ENCODE peak calls at places on chromosomes 16 and 17, in nine cellular contexts. A is adrenal gland, G is heart left ventricle, Z is esophagus muscularis mucosa, Y is Peyer's patch, T is lung, X is heart right ventricle, O is tibial nerve, V is upper lobe of right lung. W is an unnamed sample.

GRCh38 chr16:9446471-9447194 is 355.2 kb downstream of the HAPSTR1 start:
- DNase-seq in Y (no peak), T (no peak), A (no peak), Z (peak; percentile 42), X (no peak), G (no peak), V (no peak), O (no peak), W (no peak)

GRCh38 chr17:68627956-68628355 is 26.8 kb upstream of the FAM20A start:
- DNase-seq in T (no peak), G (no peak), Z (no peak), X (no peak), O (no peak), Y (no peak), V (no peak), A (no peak), W (no peak)

GRCh38 chr17:81576621-81577277 is 24.6 kb upstream of the FAAP100 start:
- DNase-seq in V (no peak), T (no peak), Y (no peak), A (no peak), Z (no peak), X (no peak), O (no peak), G (no peak), W (no peak)

GRCh38 chr17:62187681-62188080 is 122.6 kb upstream of the MED13 start:
- DNase-seq in Y (no peak), G (no peak), T (no peak), A (no peak), X (no peak), Z (no peak), O (no peak), V (no peak), W (no peak)

GRCh38 chr16:48054881-48055601 is 100.8 kb downstream of the ABCC12 start:
- DNase-seq in X (peak; percentile 24), A (peak; percentile 62), V (no peak), T (peak; percentile 42), Z (no peak), G (peak; percentile 32), Y (no peak), O (no peak), W (peak; percentile 59)

GRCh38 chr17:76207268-76207667 is 33.0 kb downstream of the RNF157 start:
- DNase-seq in Y (no peak), A (no peak), G (no peak), V (no peak), T (no peak), X (no peak), Z (no peak), O (no peak), W (no peak)

GRCh38 chr16:80947708-80948615 is 58.7 kb downstream of the CMC2 start:
- DNase-seq in A (no peak), O (no peak), G (no peak), Y (no peak), V (no peak), Z (peak; percentile 19), T (no peak), X (no peak), W (no peak)

GRCh38 chr16:49723310-49723709 is 132.6 kb downstream of the ZNF423 start:
- DNase-seq in T (no peak), V (no peak), Y (no peak), X (no peak), O (no peak), G (no peak), A (no peak), Z (no peak), W (no peak)

GRCh38 chr17:53949473-53950090 is 126.9 kb downstream of the KIF2B start:
- DNase-seq in Y (no peak), V (no peak), A (no peak), T (no peak), Z (no peak), X (no peak), G (no peak), O (no peak), W (no peak)

GRCh38 chr17:57943645-57944044 is 11.6 kb downstream of the CUEDC1 start:
- DNase-seq in X (no peak), A (no peak), O (no peak), T (no peak), V (no peak), G (no peak), Y (no peak), Z (no peak), W (no peak)

GRCh38 chr16:2339521-2340484 is 725 bp downstream of the ABCA3 start:
- DNase-seq in O (no peak), A (peak; percentile 74), X (peak; percentile 58), V (peak; percentile 89), G (peak; percentile 40), Z (no peak), Y (peak; percentile 31), T (peak; percentile 76), W (peak; percentile 59)

GRCh38 chr17:68556551-68556950 is 44.3 kb downstream of the PRKAR1A start:
- DNase-seq in A (no peak), O (no peak), Y (no peak), T (no peak), X (no peak), G (no peak), Z (no peak), V (no peak), W (no peak)

GRCh38 chr17:5587431-5588032 is 3.2 kb upstream of the NLRP1 start:
- DNase-seq in A (peak; percentile 59), G (peak; percentile 36), O (no peak), Y (peak; percentile 34), V (no peak), Z (peak; percentile 86), X (no peak), T (peak; percentile 44), W (no peak)

GRCh38 chr17:17739388-17740066 is 58.3 kb downstream of the RAI1 start:
- DNase-seq in T (no peak), V (no peak), Y (no peak), G (no peak), Z (no peak), A (no peak), O (no peak), X (no peak), W (no peak)

DNA sequence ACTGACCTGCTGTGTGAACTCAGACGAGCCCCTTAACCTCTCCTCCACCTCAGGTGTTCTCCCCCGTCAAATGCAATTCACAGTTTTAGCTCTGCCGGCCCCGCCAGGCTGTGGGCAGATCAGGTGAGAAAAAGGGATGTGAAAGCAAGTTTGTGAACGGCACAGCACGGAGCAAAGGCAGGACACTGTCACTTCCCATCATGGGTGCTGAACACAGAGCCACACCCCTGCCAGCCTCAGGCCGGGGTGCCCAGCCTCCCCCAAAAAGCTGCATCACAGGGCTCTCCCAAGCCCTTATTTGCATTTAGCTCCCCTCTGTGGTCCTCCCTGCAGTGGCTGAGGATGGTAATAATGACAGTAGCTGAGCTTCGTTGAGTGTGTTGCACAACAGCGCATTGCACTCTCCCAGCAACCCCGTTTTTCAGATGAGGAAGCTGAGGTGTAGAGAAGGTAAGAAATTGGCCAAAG is 88.8 kb upstream of the TNRC6C start:
- DNase-seq in Y (peak; percentile 86), X (peak; percentile 14), G (no peak), O (no peak), V (peak; percentile 68), Z (no peak), T (peak; percentile 42), A (no peak), W (no peak)
- H3K4me1 ChIP-seq in Y (no peaks in the 10 kb centered on the region), X (no peaks in the 10 kb centered on the region), G (no peaks in the 10 kb centered on the region), O (peaks cover 11% of the 10 kb centered on the region), V (peaks cover 4% of the 10 kb centered on the region), Z (peaks cover 14% of the 10 kb centered on the region), T (peaks cover 4% of the 10 kb centered on the region), A (no peaks in the 10 kb centered on the region), W (no peaks in the 10 kb centered on the region)

DNA sequence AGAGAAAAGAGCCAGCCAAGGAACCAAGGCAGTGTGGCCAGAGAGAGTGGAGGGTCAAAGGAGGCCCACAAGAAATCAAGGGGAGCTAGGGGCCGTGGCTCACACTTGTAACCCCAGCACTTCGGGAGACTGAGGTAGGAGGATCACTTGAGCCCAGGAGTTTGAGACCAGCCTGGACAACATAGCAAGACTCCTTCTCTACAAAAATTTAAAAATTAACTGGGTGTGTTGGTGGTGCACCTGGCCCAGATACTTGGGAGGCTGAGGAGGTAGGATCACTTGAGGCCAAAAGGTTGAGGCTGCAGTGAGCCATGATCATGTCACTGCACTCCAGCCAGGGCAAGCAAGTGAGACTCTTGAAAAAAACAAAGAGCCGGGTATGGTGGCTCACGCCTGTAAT is 18.9 kb upstream of the TFAP4 start:
- DNase-seq in A (no peak), Y (no peak), X (no peak), G (no peak), T (no peak), O (no peak), V (no peak), Z (no peak), W (no peak)
- H3K27me3 ChIP-seq in A (no peaks in the 10 kb centered on the region), Y (no peaks in the 10 kb centered on the region), X (no peaks in the 10 kb centered on the region), G (no peaks in the 10 kb centered on the region), T (no peaks in the 10 kb centered on the region), O (no peaks in the 10 kb centered on the region), V (no peaks in the 10 kb centered on the region), Z (no peaks in the 10 kb centered on the region), W (no peaks in the 10 kb centered on the region)

GRCh38 chr17:50079334-50080095 is 15.6 kb upstream of the PDK2 start:
- DNase-seq in X (no peak), A (no peak), T (no peak), V (no peak), Y (no peak), Z (no peak), G (no peak), O (no peak), W (peak; percentile 52)
- TF ChIP-seq CTCF in X (peak; percentile 34), A (no peak), T (no peak), V (peak; percentile 49), Y (peak; percentile 58), Z (peak; percentile 37), G (peak; percentile 20), O (peak; percentile 55), W (no peak)

GRCh38 chr17:77487677-77488530 is 347.1 kb downstream of the SEC14L1 start:
- DNase-seq in V (no peak), O (no peak), T (no peak), X (peak; percentile 12), A (no peak), Z (no peak), G (no peak), Y (no peak), W (no peak)

GRCh38 chr17:77490361-77491183 is 349.8 kb downstream of the SEC14L1 start:
- DNase-seq in X (no peak), Z (no peak), V (peak; percentile 63), O (peak; percentile 11), T (no peak), Y (no peak), G (no peak), A (no peak), W (no peak)

GRCh38 chr17:77489239-77489897 is 348.6 kb downstream of the SEC14L1 start:
- DNase-seq in Y (no peak), T (no peak), X (no peak), O (no peak), V (peak; percentile 57), Z (no peak), G (no peak), A (no peak), W (no peak)

GRCh38 chr17:77488531-77489238 is 347.9 kb downstream of the SEC14L1 start:
- DNase-seq in Z (no peak), X (no peak), Y (no peak), G (no peak), O (no peak), V (no peak), T (no peak), A (no peak), W (no peak)

DNA sequence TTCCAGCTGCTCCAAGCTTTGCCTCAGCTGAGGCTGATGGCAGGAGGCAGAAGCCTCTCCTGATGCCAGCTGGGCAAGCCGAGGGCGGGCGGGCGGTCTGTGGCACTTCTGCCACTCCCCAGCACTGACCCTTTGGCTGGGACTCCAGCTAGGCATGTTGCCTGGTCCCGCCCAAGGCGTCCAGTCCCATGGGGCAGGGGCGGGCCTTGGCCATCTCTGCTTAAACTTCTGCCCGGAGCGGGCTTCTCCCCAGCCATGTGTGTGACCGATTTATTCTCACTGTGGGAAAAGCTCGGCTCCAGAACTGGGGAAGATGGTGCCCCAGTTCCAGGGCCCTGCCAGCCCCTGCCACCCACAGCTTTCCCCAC is 349.1 kb downstream of the SEC14L1 start:
- DNase-seq in Z (peak; percentile 96), T (no peak), X (peak; percentile 91), A (peak; percentile 74), V (peak; percentile 68), O (peak; percentile 83), G (peak; percentile 89), Y (no peak), W (peak; percentile 85)
- H3K4me1 ChIP-seq in Z (peaks cover 51% of the 10 kb centered on the region), T (peaks cover 5% of the 10 kb centered on the region), X (peaks cover 15% of the 10 kb centered on the region), A (peaks cover 17% of the 10 kb centered on the region), V (peaks cover 27% of the 10 kb centered on the region), O (peaks cover 47% of the 10 kb centered on the region), G (no peaks in the 10 kb centered on the region), Y (no peaks in the 10 kb centered on the region), W (no peaks in the 10 kb centered on the region)